ENCODE peak calls at places on chromosomes 11 and 22, in six cellular contexts. G, D, T, A, Z and Y are unnamed samples.

GRCh38 chr11:69640995-69641581 is at the start of gene CCND1:
- DNase-seq in Z (peak; percentile 72), T (no peak), A (peak; percentile 50), D (peak; percentile 85), G (peak; percentile 92), Y (peak; percentile 80)

GRCh38 chr11:123659311-123659710 is 4.9 kb upstream of the SCN3B start:
- DNase-seq in D (no peak), A (no peak), G (no peak), T (no peak), Z (no peak), Y (no peak)

GRCh38 chr11:128726464-128727139 is 32.7 kb downstream of the FLI1 start:
- DNase-seq in A (peak; percentile 85), G (no peak), D (no peak), T (no peak), Z (no peak), Y (peak; percentile 89)

GRCh38 chr22:45042263-45042662 is 32.5 kb upstream of the PHF21B start:
- DNase-seq in A (no peak), T (no peak), G (no peak), Z (no peak), D (no peak), Y (no peak)

GRCh38 chr22:40919446-40919845 is 31.7 kb upstream of the RBX1 start:
- DNase-seq in A (no peak), D (no peak), Z (no peak), G (no peak), T (no peak), Y (no peak)

GRCh38 chr11:11980841-11981308 is 27.6 kb downstream of the DKK3 start:
- DNase-seq in Z (no peak), G (no peak), A (no peak), T (no peak), D (no peak), Y (no peak)

GRCh38 chr22:47165338-47165931 is 403.0 kb downstream of the TBC1D22A start:
- DNase-seq in Z (no peak), T (no peak), D (no peak), G (no peak), A (no peak), Y (no peak)

GRCh38 chr22:32354360-32355351 is 3.0 kb upstream of the RFPL3 start:
- DNase-seq in D (no peak), Z (peak; percentile 10), T (no peak), G (peak; percentile 39), A (peak; percentile 16), Y (no peak)

GRCh38 chr22:18059473-18059872 is 18.3 kb upstream of the PEX26 start:
- DNase-seq in A (no peak), D (no peak), T (no peak), Z (no peak), G (no peak), Y (no peak)

GRCh38 chr22:46979506-46979905 is 217.1 kb downstream of the TBC1D22A start:
- DNase-seq in D (no peak), A (no peak), Z (no peak), T (no peak), G (no peak), Y (no peak)

GRCh38 chr22:50473088-50473487 is 1.7 kb downstream of the SBF1 start:
- DNase-seq in A (no peak), Z (no peak), G (no peak), D (peak; percentile 45), T (peak; percentile 40), Y (peak; percentile 33)

GRCh38 chr22:42296381-42296853 is 26.0 kb upstream of the TCF20 start:
- DNase-seq in A (no peak), D (no peak), T (no peak), Z (no peak), G (no peak), Y (peak; percentile 5)

GRCh38 chr22:36371920-36372319 is 15.8 kb downstream of the MYH9 start:
- DNase-seq in G (no peak), D (no peak), Z (no peak), T (no peak), A (no peak), Y (no peak)

GRCh38 chr11:38582151-38582550 is 1984.1 kb upstream of the RAG2 start:
- DNase-seq in T (no peak), D (no peak), A (no peak), G (no peak), Z (no peak), Y (no peak)

GRCh38 chr22:42688241-42688913 is 32.3 kb downstream of the A4GALT start:
- DNase-seq in T (no peak), A (no peak), G (peak; percentile 81), D (peak; percentile 44), Z (peak; percentile 69), Y (no peak)

GRCh38 chr11:17979770-17980371 is 33.0 kb downstream of the SERGEF start:
- DNase-seq in D (peak; percentile 45), G (peak; percentile 33), A (no peak), T (no peak), Z (no peak), Y (peak; percentile 23)

GRCh38 chr11:16111690-16112089 is 244.7 kb downstream of the SOX6 start:
- DNase-seq in D (no peak), Z (no peak), G (no peak), A (no peak), T (no peak), Y (no peak)

GRCh38 chr22:43017525-43018290 is 2.8 kb upstream of the PACSIN2 start:
- DNase-seq in Z (no peak), G (no peak), T (no peak), D (no peak), A (no peak), Y (no peak)

GRCh38 chr11:70244698-70245097 is 25.8 kb upstream of the PPFIA1 start:
- DNase-seq in A (no peak), T (no peak), Z (peak; percentile 84), G (peak; percentile 74), D (no peak), Y (no peak)

GRCh38 chr11:126146454-126147192 is 64.8 kb downstream of the RPUSD4 start:
- DNase-seq in T (no peak), D (no peak), Z (no peak), A (no peak), G (no peak), Y (no peak)

GRCh38 chr11:47269829-47270305 is at the start of gene MADD:
- DNase-seq in D (peak; percentile 87), T (peak; percentile 85), A (peak; percentile 83), G (peak; percentile 97), Z (no peak), Y (peak; percentile 72)

GRCh38 chr11:109123811-109124787 is 297.9 kb upstream of the C11orf87 start:
- DNase-seq in T (no peak), A (no peak), D (no peak), G (peak; percentile 46), Z (no peak), Y (no peak)

GRCh38 chr22:44097263-44098020 is 73.3 kb downstream of the PARVB start:
- DNase-seq in Z (no peak), G (no peak), A (no peak), T (no peak), D (no peak), Y (no peak)

GRCh38 chr11:61814242-61814957 is 2.4 kb downstream of the FADS1 start:
- DNase-seq in G (no peak), A (peak; percentile 67), Z (no peak), D (peak; percentile 66), T (no peak), Y (peak; percentile 50)